ENCODE peak calls at places on chromosomes 3 and 15, in seven cellular contexts. L is mucosa of descending colon, W is uterus, J is left lung, B is HCT116, G is Panc1, U is left ventricle myocardium inferior. A is an unnamed sample. For H3K36me3, the result is how much of the 10 kb centered on the place peaks cover.

GRCh38 chr3:9806688-9807589 is 3.1 kb upstream of the TTLL3 start:
- DNase-seq in L (no peak), W (no peak), J (no peak), B (no peak), G (no peak), U (no peak), A (no peak)

GRCh38 chr3:184687363-184688049 is 24.4 kb downstream of the MAGEF1 start:
- DNase-seq in L (peak), W (peak), J (no peak), B (no peak), G (no peak), U (peak), A (peak)

GRCh38 chr3:105473521-105474223 is 107.0 kb downstream of the ALCAM start:
- DNase-seq in L (no peak), W (no peak), J (no peak), B (no peak), G (no peak), U (no peak), A (no peak)

GRCh38 chr3:49276475-49277356 is at the start of gene C3orf62:
- DNase-seq in L (peak), W (peak), J (peak), B (no peak), G (no peak), U (peak), A (peak)

GRCh38 chr3:69720824-69721223 is 18.4 kb upstream of the MITF start:
- DNase-seq in L (no peak), W (no peak), J (no peak), B (no peak), G (no peak), U (no peak), A (no peak)

GRCh38 chr3:78659386-78659987 is 1108.3 kb downstream of the ROBO1 start:
- DNase-seq in L (no peak), W (no peak), J (no peak), B (peak), G (no peak), U (no peak), A (no peak)

GRCh38 chr3:14879161-14879888 is 60.6 kb downstream of the FGD5 start:
- DNase-seq in L (peak), W (no peak), J (no peak), B (no peak), G (no peak), U (peak), A (peak)

GRCh38 chr3:38556640-38557358 is 60.7 kb downstream of the EXOG start:
- DNase-seq in L (no peak), W (no peak), J (no peak), B (no peak), G (no peak), U (no peak), A (peak)

GRCh38 chr3:28286595-28286994 is 45.2 kb downstream of the CMC1 start:
- DNase-seq in L (no peak), W (no peak), J (no peak), B (peak), G (peak), U (no peak), A (no peak)

GRCh38 chr15:90294601-90295269 is 29.3 kb downstream of the NGRN start:
- DNase-seq in L (no peak), W (peak), J (no peak), B (no peak), G (no peak), U (no peak), A (no peak)

GRCh38 chr3:168117059-168117458 is 21.3 kb upstream of the GOLIM4 start:
- DNase-seq in L (no peak), W (no peak), J (peak), B (no peak), G (no peak), U (no peak), A (no peak)

GRCh38 chr3:63228677-63229076 is 49.4 kb upstream of the SYNPR start:
- DNase-seq in L (no peak), W (no peak), J (no peak), B (peak), G (peak), U (no peak), A (no peak)

GRCh38 chr3:172157566-172158258 is 118.3 kb downstream of the FNDC3B start:
- DNase-seq in L (no peak), W (no peak), J (no peak), B (no peak), G (no peak), U (no peak), A (no peak)

GRCh38 chr3:108603689-108604088 is 14.2 kb downstream of the DZIP3 start:
- DNase-seq in L (no peak), W (no peak), J (no peak), B (no peak), G (no peak), U (no peak), A (no peak)

GRCh38 chr3:71428841-71429609 is 154.5 kb downstream of the FOXP1 start:
- DNase-seq in L (peak), W (no peak), J (no peak), B (no peak), G (no peak), U (peak), A (no peak)

GRCh38 chr15:38860253-38860652 is 295.6 kb upstream of the RASGRP1 start:
- DNase-seq in L (no peak), W (no peak), J (no peak), B (no peak), G (no peak), U (no peak), A (no peak)

GRCh38 chr15:39124155-39124924 is 456.5 kb upstream of the THBS1 start:
- DNase-seq in L (no peak), W (no peak), J (no peak), B (no peak), G (no peak), U (no peak), A (no peak)

GRCh38 chr15:66722757-66723540 is 20.9 kb downstream of the SMAD6 start:
- DNase-seq in L (no peak), W (no peak), J (no peak), B (no peak), G (no peak), U (no peak), A (no peak)

GRCh38 chr3:89186446-89186845 is 79.0 kb downstream of the EPHA3 start:
- DNase-seq in L (no peak), W (no peak), J (no peak), B (no peak), G (no peak), U (no peak), A (no peak)

GRCh38 chr3:37295925-37296324 is 121.5 kb upstream of the LRRFIP2 start:
- DNase-seq in L (no peak), W (no peak), J (no peak), B (no peak), G (no peak), U (no peak), A (no peak)

GRCh38 chr15:64443747-64444621 is 16.4 kb upstream of the ZNF609 start:
- DNase-seq in L (no peak), W (no peak), J (no peak), B (peak), G (peak), U (no peak), A (no peak)

GRCh38 chr3:122824465-122825379 is 29.9 kb downstream of the SLC49A4 start:
- DNase-seq in L (no peak), W (no peak), J (no peak), B (no peak), G (no peak), U (no peak), A (no peak)

GRCh38 chr15:65795663-65796201 is 3.6 kb upstream of the DENND4A start:
- DNase-seq in L (no peak), W (no peak), J (no peak), B (no peak), G (no peak), U (no peak), A (no peak)

GRCh38 chr15:64825081-64825430 is 391 bp downstream of the PIF1 start:
- DNase-seq in L (peak), W (no peak), J (no peak), B (no peak), G (no peak), U (no peak), A (no peak)

GRCh38 chr3:71518089-71518488 is 65.4 kb downstream of the FOXP1 start:
- DNase-seq in L (no peak), W (no peak), J (no peak), B (no peak), G (no peak), U (no peak), A (no peak)

GRCh38 chr15:70679919-70680231 is 83.5 kb downstream of the UACA start:
- DNase-seq in L (no peak), W (no peak), J (no peak), B (no peak), G (no peak), U (no peak), A (no peak)
- TF ChIP-seq CTCF in L (no peak), W (no peak), J (no peak), B (no peak), G (peak), U (no peak), A (no peak)

GRCh38 chr3:100947119-100947518 is 46.1 kb downstream of the ABI3BP start:
- DNase-seq in L (no peak), W (no peak), J (no peak), B (no peak), G (no peak), U (no peak), A (no peak)
- H3K4me3 ChIP-seq in L (no peak), W (no peak), J (no peak), B (no peak), G (no peak), U (no peak), A (no peak)

GRCh38 chr3:170162052-170162451 is 19.5 kb downstream of the PHC3 start:
- DNase-seq in L (no peak), W (no peak), J (no peak), B (no peak), G (no peak), U (no peak), A (no peak)

GRCh38 chr3:170162630-170163029 is 18.9 kb downstream of the PHC3 start:
- DNase-seq in L (no peak), W (no peak), J (no peak), B (no peak), G (no peak), U (no peak), A (no peak)

GRCh38 chr3:170159459-170159858 is 22.1 kb downstream of the PHC3 start:
- DNase-seq in L (no peak), W (no peak), J (no peak), B (no peak), G (no peak), U (no peak), A (no peak)

GRCh38 chr3:170163956-170164645 is 17.4 kb downstream of the PHC3 start:
- DNase-seq in L (no peak), W (no peak), J (no peak), B (no peak), G (no peak), U (no peak), A (no peak)

DNA sequence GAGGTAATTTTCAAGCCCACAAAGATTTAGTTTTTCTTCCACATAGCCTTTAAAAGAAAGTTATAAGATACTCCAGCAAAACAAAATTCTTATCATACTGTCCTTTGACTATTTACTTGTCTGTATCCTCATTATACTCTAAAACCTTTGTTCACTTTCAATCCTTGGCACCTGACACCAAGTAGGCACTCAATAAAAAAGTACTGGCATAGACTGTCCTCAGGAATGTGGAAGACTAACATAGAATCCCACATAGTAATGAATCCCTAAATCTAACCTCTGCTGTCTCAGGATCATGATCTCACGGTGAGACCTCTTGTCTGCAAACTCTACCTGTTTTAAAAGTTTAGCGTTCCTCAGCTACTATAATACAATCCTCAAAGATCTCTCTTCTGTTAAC is 21.6 kb downstream of the PHC3 start:
- DNase-seq in L (no peak), W (no peak), J (no peak), B (no peak), G (no peak), U (no peak), A (no peak)
- H3K36me3 ChIP-seq in L (under half), W (under half), J (under half), B (under half), G (under half), U (under half), A (under half)

GRCh38 chr15:92661069-92661468 is 5.5 kb upstream of the FAM174B start:
- DNase-seq in L (no peak), W (no peak), J (no peak), B (no peak), G (no peak), U (no peak), A (no peak)
- TF ChIP-seq CTCF in L (no peak), W (no peak), J (no peak), B (no peak), G (no peak), U (no peak), A (no peak)

GRCh38 chr3:127546970-127547733 is 43.4 kb downstream of the TPRA1 start:
- DNase-seq in L (peak), W (peak), J (no peak), B (no peak), G (no peak), U (peak), A (no peak)
- H3K4me3 ChIP-seq in L (no peak), W (peak), J (peak), B (no peak), G (peak), U (peak), A (peak)

GRCh38 chr3:42057561-42058211 is 33.5 kb upstream of the TRAK1 start:
- DNase-seq in L (no peak), W (no peak), J (no peak), B (no peak), G (no peak), U (no peak), A (no peak)

GRCh38 chr3:42053476-42053875 is 37.7 kb upstream of the TRAK1 start:
- DNase-seq in L (peak), W (no peak), J (no peak), B (no peak), G (no peak), U (peak), A (no peak)

GRCh38 chr3:42052867-42053351 is 38.2 kb upstream of the TRAK1 start:
- DNase-seq in L (no peak), W (no peak), J (no peak), B (no peak), G (no peak), U (no peak), A (no peak)

GRCh38 chr3:42056840-42057239 is 34.3 kb upstream of the TRAK1 start:
- DNase-seq in L (no peak), W (no peak), J (no peak), B (no peak), G (no peak), U (no peak), A (no peak)

GRCh38 chr3:42055291-42055690 is 35.9 kb upstream of the TRAK1 start:
- DNase-seq in L (no peak), W (no peak), J (no peak), B (no peak), G (no peak), U (no peak), A (no peak)
- H3K36me3 ChIP-seq in L (under half), W (under half), J (under half), B (under half), G (under half), U (under half), A (under half)

DNA sequence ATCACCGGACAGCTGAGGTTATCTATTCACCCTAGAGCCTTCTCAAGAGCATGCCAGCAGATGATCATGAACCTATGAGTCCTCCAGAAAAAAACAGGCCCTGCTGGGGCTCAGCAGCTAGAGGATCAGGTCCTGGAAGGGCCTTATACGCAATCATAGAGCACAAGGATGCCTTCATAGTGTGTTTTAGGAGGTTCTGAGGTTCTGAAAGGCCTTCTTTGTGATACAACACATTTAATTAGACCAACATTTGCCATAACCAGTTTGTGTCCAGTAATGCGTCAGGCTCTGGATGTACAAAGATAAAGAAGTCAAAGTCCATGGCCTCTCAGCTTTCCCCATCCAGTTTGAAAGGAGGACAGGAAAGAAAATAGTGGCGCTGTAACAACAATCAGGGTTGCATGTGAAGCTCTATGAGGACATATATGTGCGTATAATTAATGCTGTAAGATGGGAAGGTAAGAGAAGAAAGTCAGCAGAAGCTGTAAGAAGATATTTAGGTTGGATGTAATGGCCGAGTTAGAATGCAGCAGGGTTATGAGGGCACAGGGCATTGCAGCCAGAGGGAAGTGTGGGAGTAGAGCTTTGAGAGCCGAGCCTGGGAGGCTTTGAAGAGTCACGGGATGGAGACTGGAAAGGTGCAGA is 302.6 kb upstream of the TBL1XR1 start:
- DNase-seq in L (no peak), W (no peak), J (no peak), B (no peak), G (no peak), U (no peak), A (no peak)
- TF ChIP-seq CTCF in L (no peak), W (no peak), J (no peak), B (no peak), G (no peak), U (no peak), A (no peak)